ENCODE peak calls at places on chromosomes 6 and 20, in four cellular contexts. M, D, Y and F are unnamed samples.

GRCh38 chr6:169396554-169397163 is 143.0 kb upstream of the THBS2 start:
- DNase-seq in Y (no peak), D (no peak), M (no peak), F (no peak)

GRCh38 chr20:56797023-56797422 is 167.9 kb downstream of the TFAP2C start:
- DNase-seq in M (no peak), Y (no peak), D (no peak), F (no peak)

GRCh38 chr6:98976674-98977365 is 29.1 kb upstream of the FBXL4 start:
- DNase-seq in Y (no peak), D (no peak), M (no peak), F (no peak)

GRCh38 chr6:5095236-5095635 is 10.1 kb downstream of the PPP1R3G start:
- DNase-seq in M (no peak), Y (no peak), D (no peak), F (no peak)

GRCh38 chr6:42166444-42167141 is 6.6 kb upstream of the GUCA1A start:
- DNase-seq in Y (peak), M (peak), D (peak), F (peak)

GRCh38 chr20:5400164-5400762 is 83.5 kb upstream of the PROKR2 start:
- DNase-seq in D (no peak), Y (no peak), M (peak), F (no peak)

GRCh38 chr6:53032853-53033252 is 32.4 kb upstream of the FBXO9 start:
- DNase-seq in D (no peak), Y (no peak), M (no peak), F (no peak)

GRCh38 chr6:23728707-23729106 is 397.3 kb upstream of the NRSN1 start:
- DNase-seq in D (no peak), Y (no peak), M (no peak), F (no peak)

GRCh38 chr6:147212618-147213017 is 8.4 kb downstream of the STXBP5 start:
- DNase-seq in Y (no peak), D (no peak), M (no peak), F (no peak)

GRCh38 chr20:8082025-8082424 is 50.0 kb upstream of the PLCB1 start:
- DNase-seq in M (no peak), Y (no peak), D (no peak), F (no peak)

GRCh38 chr6:30591008-30591407 is 19.8 kb downstream of the ABCF1 start:
- DNase-seq in D (no peak), M (no peak), Y (no peak), F (no peak)

GRCh38 chr6:109877028-109877726 is 100.9 kb upstream of the GPR6 start:
- DNase-seq in M (no peak), D (no peak), Y (no peak), F (no peak)

GRCh38 chr20:57157106-57157691 is 109.2 kb downstream of the BMP7 start:
- DNase-seq in D (no peak), M (no peak), Y (no peak), F (no peak)

GRCh38 chr6:42013134-42013516 is 37.2 kb upstream of the TAF8 start:
- DNase-seq in Y (no peak), D (no peak), M (no peak), F (no peak)

GRCh38 chr20:54102543-54102942 is 32.1 kb upstream of the BCAS1 start:
- DNase-seq in D (no peak), Y (no peak), M (no peak), F (no peak)

GRCh38 chr6:130981409-130981808 is 81.6 kb downstream of the EPB41L2 start:
- DNase-seq in M (no peak), D (no peak), Y (no peak), F (no peak)

GRCh38 chr6:167140589-167141474 is 16.9 kb downstream of the GPR31 start:
- DNase-seq in M (no peak), Y (no peak), D (no peak), F (peak)

GRCh38 chr6:142045380-142046270 is 87.1 kb upstream of the GJE1 start:
- DNase-seq in D (no peak), Y (no peak), M (no peak), F (no peak)